ENCODE peak calls at places on chromosomes 13 and 19, in ten cellular contexts. W is fibroblast of the aortic adventitia, X is aorta, D is COR-L47, G is SHP77, C is head of caudate nucleus, A is NCI-H2029 treated with DMSO at 0.1 percent for 48 hours, E is pancreas, V is PC-3, U is heart left ventricle. H is an unnamed sample.

GRCh38 chr19:12840091-12841079 is 2.1 kb downstream of the MAST1 start:
- DNase-seq in A (peak), V (peak), G (peak), X (no peak), U (no peak), E (peak), W (peak), C (peak), D (peak), H (peak)

GRCh38 chr19:4108767-4109625 is 14.9 kb downstream of the MAP2K2 start:
- DNase-seq in E (no peak), U (no peak), X (peak), D (no peak), G (no peak), W (no peak), C (no peak), V (no peak), A (no peak), H (no peak)

GRCh38 chr13:48221301-48222190 is 11.5 kb upstream of the ITM2B start:
- DNase-seq in C (no peak), V (no peak), E (no peak), D (no peak), U (no peak), W (no peak), G (no peak), X (no peak), A (no peak), H (no peak)

GRCh38 chr13:44317752-44318550 is 55.7 kb upstream of the SERP2 start:
- DNase-seq in X (no peak), A (no peak), G (no peak), V (peak), D (peak), U (no peak), W (peak), E (no peak), C (no peak), H (no peak)

GRCh38 chr13:49185264-49185663 is 34.9 kb upstream of the MLNR start:
- DNase-seq in C (no peak), W (no peak), D (no peak), G (no peak), E (no peak), A (no peak), V (peak), X (no peak), U (no peak), H (no peak)

GRCh38 chr13:60627071-60627686 is 230.2 kb downstream of the TDRD3 start:
- DNase-seq in W (peak), G (peak), U (no peak), A (no peak), D (peak), X (no peak), E (peak), V (peak), C (peak), H (peak)

GRCh38 chr13:20411638-20412342 is 113.9 kb downstream of the CRYL1 start:
- DNase-seq in D (no peak), X (no peak), V (no peak), U (no peak), E (no peak), C (no peak), W (no peak), A (no peak), G (no peak), H (no peak)

GRCh38 chr13:83881917-83882625 is at the start of gene SLITRK1:
- DNase-seq in W (peak), D (peak), X (peak), C (peak), G (peak), E (peak), V (no peak), U (no peak), A (no peak), H (peak)

GRCh38 chr13:27354379-27354778 is 70.0 kb upstream of the GTF3A start:
- DNase-seq in G (no peak), C (no peak), D (no peak), U (no peak), X (no peak), E (no peak), W (peak), A (no peak), V (no peak), H (no peak)

GRCh38 chr13:76019421-76020044 is 383.4 kb downstream of the LMO7 start:
- DNase-seq in U (peak), G (no peak), E (no peak), V (peak), X (no peak), C (peak), W (no peak), A (no peak), D (no peak), H (peak)

GRCh38 chr19:21482863-21483276 is 22.5 kb upstream of the ZNF429 start:
- DNase-seq in E (peak), D (no peak), V (peak), X (peak), C (peak), U (peak), A (peak), W (peak), G (peak), H (peak)

GRCh38 chr13:41456768-41457588 is at the start of gene RGCC:
- DNase-seq in G (no peak), C (peak), W (no peak), D (peak), U (peak), A (no peak), X (peak), E (peak), V (peak), H (peak)

GRCh38 chr19:38559428-38560401 is 58.0 kb downstream of the MAP4K1 start:
- DNase-seq in W (no peak), D (no peak), C (no peak), V (no peak), A (no peak), X (no peak), E (no peak), G (no peak), U (no peak), H (no peak)

GRCh38 chr13:90591260-90591926 is 756.1 kb upstream of the MIR17HG start:
- DNase-seq in W (peak), V (peak), E (no peak), X (no peak), U (no peak), G (no peak), C (no peak), D (no peak), A (no peak), H (no peak)

GRCh38 chr19:9917322-9917721 is 19.0 kb downstream of the OLFM2 start:
- DNase-seq in W (peak), C (no peak), V (peak), U (no peak), E (peak), G (peak), D (no peak), A (no peak), X (no peak), H (peak)

GRCh38 chr19:53540091-53540490 is 2.1 kb downstream of the ZNF331 start:
- DNase-seq in W (no peak), U (no peak), G (no peak), A (no peak), C (no peak), V (no peak), D (no peak), X (no peak), E (no peak), H (no peak)

GRCh38 chr13:34464011-34464410 is 478.1 kb upstream of the NBEA start:
- DNase-seq in U (no peak), W (peak), V (peak), A (no peak), E (no peak), D (no peak), X (no peak), C (no peak), G (no peak), H (no peak)

GRCh38 chr19:17743874-17744273 is 7.4 kb upstream of the FCHO1 start:
- DNase-seq in W (peak), E (no peak), A (no peak), V (peak), G (no peak), C (no peak), X (no peak), D (no peak), U (peak), H (no peak)

GRCh38 chr19:53586277-53586691 is 45.5 kb upstream of the DPRX start:
- DNase-seq in U (no peak), W (no peak), D (no peak), X (no peak), G (no peak), C (no peak), E (no peak), V (peak), A (no peak), H (no peak)

GRCh38 chr19:870963-871401 is 11.5 kb downstream of the CFD start:
- DNase-seq in A (peak), C (peak), V (no peak), X (no peak), D (peak), E (peak), W (no peak), G (peak), U (peak), H (peak)